ENCODE peak calls at places on chromosomes 12 and 14, in six cellular contexts. F, R, N, Q, X and D are unnamed samples.

GRCh38 chr12:4445156-4446020 is at the start of gene FGF6:
- DNase-seq in Q (no peak), R (no peak), X (no peak), F (no peak), N (no peak), D (no peak)

GRCh38 chr14:39431416-39432178 is 636 bp downstream of the FBXO33 start:
- DNase-seq in X (no peak), F (peak; percentile 32), R (peak; percentile 16), N (peak; percentile 33), Q (peak; percentile 74), D (peak; percentile 51)

GRCh38 chr14:72611506-72611905 is 282.4 kb downstream of the DPF3 start:
- DNase-seq in F (no peak), X (no peak), N (no peak), R (no peak), Q (no peak), D (no peak)

GRCh38 chr12:51951843-51952722 is 584 bp downstream of the ACVR1B start:
- DNase-seq in Q (peak; percentile 19), N (no peak), R (no peak), F (peak; percentile 30), X (no peak), D (no peak)

GRCh38 chr14:86654558-86655184 is 1124.7 kb downstream of the FLRT2 start:
- DNase-seq in N (peak; percentile 26), F (peak; percentile 19), R (peak; percentile 7), Q (peak; percentile 16), X (no peak), D (peak; percentile 34)

GRCh38 chr12:12734054-12734453 is 16.9 kb downstream of the CDKN1B start:
- DNase-seq in N (peak; percentile 66), Q (no peak), F (no peak), R (no peak), X (no peak), D (no peak)

GRCh38 chr14:86604546-86604945 is 1074.6 kb downstream of the FLRT2 start:
- DNase-seq in X (no peak), F (no peak), R (no peak), N (peak; percentile 61), Q (no peak), D (no peak)

GRCh38 chr14:102592969-102593840 is 756 bp downstream of the RCOR1 start:
- DNase-seq in N (peak; percentile 26), Q (peak; percentile 59), F (peak; percentile 82), X (no peak), R (peak; percentile 66), D (no peak)

GRCh38 chr12:117583677-117584076 is 222.3 kb upstream of the NOS1 start:
- DNase-seq in Q (no peak), F (no peak), R (no peak), X (no peak), N (no peak), D (no peak)

GRCh38 chr12:132908145-132909029 is 21.0 kb upstream of the CHFR start:
- DNase-seq in N (peak; percentile 94), Q (peak; percentile 38), F (peak; percentile 96), X (peak; percentile 89), R (no peak), D (no peak)

GRCh38 chr14:39417014-39417413 is 15.2 kb downstream of the FBXO33 start:
- DNase-seq in R (no peak), F (no peak), Q (no peak), N (no peak), X (no peak), D (peak; percentile 60)

GRCh38 chr14:57066463-57066862 is 202.2 kb downstream of the EXOC5 start:
- DNase-seq in Q (no peak), N (no peak), X (no peak), R (no peak), F (no peak), D (no peak)

GRCh38 chr12:15540469-15540872 is 218.2 kb downstream of the PTPRO start:
- DNase-seq in N (peak; percentile 78), X (no peak), Q (no peak), F (no peak), R (no peak), D (no peak)

GRCh38 chr12:74537126-74537706 is 419 bp upstream of the ATXN7L3B start:
- DNase-seq in Q (peak; percentile 32), F (peak; percentile 50), N (peak; percentile 69), R (peak; percentile 56), X (peak; percentile 48), D (peak; percentile 56)

GRCh38 chr12:104456417-104456949 is at the start of gene CHST11:
- DNase-seq in X (no peak), F (peak; percentile 98), N (peak; percentile 79), Q (peak; percentile 95), R (peak; percentile 95), D (no peak)

GRCh38 chr12:110846615-110847566 is at the start of gene CCDC63:
- DNase-seq in Q (peak; percentile 55), F (peak; percentile 86), N (no peak), X (no peak), R (peak; percentile 83), D (peak; percentile 14)

GRCh38 chr12:32794281-32794680 is 38.6 kb upstream of the YARS2 start:
- DNase-seq in R (no peak), F (no peak), Q (no peak), N (no peak), X (no peak), D (no peak)

GRCh38 chr14:71533396-71533795 is 398.8 kb upstream of the RGS6 start:
- DNase-seq in R (no peak), F (no peak), Q (no peak), X (no peak), N (peak; percentile 50), D (no peak)

GRCh38 chr14:89004195-89004594 is 179.7 kb downstream of the TTC8 start:
- DNase-seq in Q (no peak), F (no peak), X (no peak), R (no peak), N (peak; percentile 78), D (no peak)

GRCh38 chr14:22650960-22651521 is 6.9 kb upstream of the OR6J1 start:
- DNase-seq in Q (no peak), F (no peak), X (peak; percentile 44), N (no peak), R (no peak), D (no peak)

GRCh38 chr14:73717998-73718741 is 4.0 kb upstream of the PNMA1 start:
- DNase-seq in F (peak; percentile 31), Q (no peak), N (peak; percentile 76), X (no peak), R (no peak), D (no peak)

DNA sequence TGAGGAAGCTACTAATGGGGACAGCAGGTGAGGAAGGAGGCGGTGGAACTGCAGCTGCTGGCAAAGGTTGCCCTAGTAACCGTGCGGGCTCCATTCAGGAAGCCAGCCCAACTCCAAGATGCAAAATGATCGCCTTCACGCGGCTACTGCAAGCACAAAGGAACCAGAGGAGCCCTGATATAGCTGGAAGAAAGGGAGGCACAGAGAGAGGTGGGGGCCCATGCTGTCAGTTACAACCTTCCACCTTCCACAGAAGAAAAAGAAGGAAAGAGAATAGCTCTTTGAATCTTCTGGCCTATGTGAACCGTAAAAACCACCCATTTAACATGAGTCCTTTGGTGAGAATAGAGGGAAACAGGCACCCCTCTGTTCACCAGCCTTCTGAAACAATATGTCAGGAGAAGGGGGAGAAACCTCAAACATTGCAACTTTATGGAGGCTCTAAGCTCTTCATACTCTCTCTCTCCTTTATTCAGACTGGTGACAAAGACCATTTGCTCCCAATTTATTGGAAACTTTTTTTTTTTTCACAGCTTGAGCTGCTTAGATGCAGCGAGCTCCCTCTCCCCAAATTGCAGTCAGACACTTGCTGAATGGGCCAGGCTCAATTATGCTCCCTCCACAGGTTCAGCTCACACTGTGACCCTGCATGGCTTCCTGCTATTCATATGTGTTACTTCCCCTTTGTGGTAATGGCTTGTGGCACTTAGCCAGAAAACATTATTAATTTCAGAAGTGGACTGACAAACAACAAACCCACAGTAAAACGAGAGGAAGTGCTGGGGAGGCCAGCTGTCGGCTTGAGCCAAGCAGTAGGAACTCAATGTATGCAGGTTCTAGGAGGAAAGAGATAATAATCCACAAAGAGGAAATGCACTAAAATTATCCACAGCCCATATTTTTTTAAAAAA is 6.2 kb downstream of the DUSP6 start:
- DNase-seq in Q (no peak), R (no peak), F (peak; percentile 51), N (peak; percentile 64), X (peak; percentile 88), D (no peak)
- TF ChIP-seq SMC3 in Q (no peak), R (no peak), F (no peak), N (no peak), X (no peak), D (no peak)

GRCh38 chr12:79566452-79566851 is 124.3 kb downstream of the PAWR start:
- DNase-seq in N (peak; percentile 24), Q (no peak), X (no peak), F (no peak), R (no peak), D (peak; percentile 78)
- TF ChIP-seq SMC3 in N (no peak), Q (no peak), X (no peak), F (no peak), R (no peak), D (no peak)

GRCh38 chr12:19972325-19973288 is 395.7 kb upstream of the PDE3A start:
- DNase-seq in R (no peak), F (no peak), N (peak; percentile 13), X (peak; percentile 52), Q (no peak), D (no peak)

GRCh38 chr12:19970116-19970515 is 398.2 kb upstream of the PDE3A start:
- DNase-seq in Q (no peak), N (peak; percentile 61), R (no peak), F (peak; percentile 52), X (no peak), D (no peak)

GRCh38 chr12:19971881-19972280 is 396.5 kb upstream of the PDE3A start:
- DNase-seq in X (no peak), Q (no peak), F (no peak), N (no peak), R (no peak), D (no peak)

GRCh38 chr12:19970826-19971225 is 397.5 kb upstream of the PDE3A start:
- DNase-seq in R (no peak), F (no peak), X (no peak), N (no peak), Q (no peak), D (no peak)

GRCh38 chr12:19971396-19971802 is 396.9 kb upstream of the PDE3A start:
- DNase-seq in R (peak; percentile 15), F (no peak), Q (no peak), N (no peak), X (no peak), D (peak; percentile 5)
- TF ChIP-seq SMC3 in R (no peak), F (no peak), Q (no peak), N (no peak), X (no peak), D (no peak)

GRCh38 chr12:94037444-94037843 is 110.9 kb upstream of the PLXNC1 start:
- DNase-seq in Q (no peak), X (no peak), N (no peak), R (no peak), F (no peak), D (no peak)
- TF ChIP-seq SMC3 in Q (no peak), X (no peak), N (no peak), R (no peak), F (no peak), D (no peak)

DNA sequence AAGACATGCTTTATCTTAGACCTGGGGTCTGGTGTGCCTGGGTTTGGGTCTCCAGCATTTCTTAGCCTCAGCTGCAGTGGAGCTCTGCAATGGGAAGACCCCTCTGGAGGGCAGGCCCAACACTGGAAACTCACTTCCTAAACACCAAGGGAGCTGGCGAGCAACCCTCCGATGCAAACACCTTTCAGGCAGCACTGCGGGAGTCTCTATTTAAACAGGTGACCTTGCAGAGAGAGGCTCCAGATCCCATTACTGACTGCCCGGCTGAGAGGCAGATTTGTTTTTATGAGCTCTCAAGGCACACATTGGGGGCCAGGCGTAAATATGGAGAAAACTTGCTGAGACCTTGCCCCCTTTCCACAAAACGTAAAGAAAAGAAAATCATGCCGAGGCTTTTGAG is 195.5 kb downstream of the PAX9 start:
- DNase-seq in R (no peak), Q (no peak), X (no peak), F (no peak), N (no peak), D (no peak)
- TF ChIP-seq SMC3 in R (no peak), Q (no peak), X (no peak), F (no peak), N (no peak), D (no peak)

GRCh38 chr12:8493084-8493483 is 20.2 kb upstream of the CLEC4D start:
- DNase-seq in X (peak; percentile 72), F (no peak), R (no peak), Q (no peak), N (no peak), D (no peak)
- TF ChIP-seq SMC3 in X (no peak), F (no peak), R (no peak), Q (no peak), N (no peak), D (no peak)